ENCODE peak calls at places on chromosomes 11 and 22, in four cellular contexts. U is foreskin fibroblast, C is AG09309, N is cardiac fibroblast. O is an unnamed sample.

GRCh38 chr11:28701760-28702449 is 593.7 kb downstream of the METTL15 start:
- DNase-seq in U (peak; percentile 15), C (no peak), N (peak; percentile 51), O (no peak)

GRCh38 chr22:46336119-46337078 is 885 bp downstream of the TRMU start:
- DNase-seq in U (peak; percentile 6), C (no peak), N (peak; percentile 27), O (no peak)

GRCh38 chr11:76077575-76078150 is 128.6 kb downstream of the WNT11 start:
- DNase-seq in U (no peak), C (no peak), N (peak; percentile 37), O (no peak)

GRCh38 chr22:40084246-40084645 is 89.5 kb downstream of the FAM83F start:
- DNase-seq in U (no peak), C (no peak), N (no peak), O (no peak)

GRCh38 chr22:27112273-27112672 is 454.9 kb downstream of the MIAT start:
- DNase-seq in U (no peak), C (no peak), N (no peak), O (no peak)

GRCh38 chr22:41902932-41903421 is 11.9 kb downstream of the SHISA8 start:
- DNase-seq in U (no peak), C (no peak), N (no peak), O (no peak)

GRCh38 chr11:29448246-29448877 is 568.5 kb downstream of the KCNA4 start:
- DNase-seq in U (no peak), C (no peak), N (peak; percentile 64), O (peak; percentile 10)

GRCh38 chr11:17544181-17544622 is at the start of gene USH1C:
- DNase-seq in U (no peak), C (no peak), N (no peak), O (no peak)

GRCh38 chr11:22832315-22833041 is 2.9 kb upstream of the SVIP start:
- DNase-seq in U (peak; percentile 7), C (no peak), N (peak; percentile 34), O (no peak)

DNA sequence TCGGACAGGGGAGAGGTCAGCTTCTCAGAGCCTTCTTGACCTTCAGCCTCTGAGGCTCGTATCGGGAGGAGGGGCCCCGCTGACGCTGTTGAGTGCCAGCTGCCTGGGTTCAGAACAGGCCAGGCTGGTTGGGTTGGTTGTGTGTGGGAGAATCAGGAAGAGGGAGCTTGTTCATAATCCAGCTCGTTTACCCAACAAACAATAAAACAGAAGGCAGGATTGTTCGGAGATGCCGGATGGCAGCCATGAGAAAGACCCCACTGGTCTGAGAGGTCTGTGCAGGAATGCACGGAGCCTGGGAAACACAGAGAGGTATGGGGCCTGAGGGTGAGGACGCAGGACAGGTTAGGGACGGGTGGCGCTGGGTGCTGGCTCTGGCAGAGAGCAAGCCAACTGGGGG is 31.6 kb upstream of the SHANK2 start:
- DNase-seq in U (no peak), C (no peak), N (no peak), O (no peak)
- H3K4me3 ChIP-seq in U (no peak overlapping the region), C (no peak overlapping the region), N (no peak overlapping the region), O (no peak overlapping the region)

GRCh38 chr11:113090716-113091577 is 129.7 kb downstream of the NCAM1 start:
- DNase-seq in U (no peak), C (no peak), N (peak; percentile 2), O (no peak)

GRCh38 chr11:113096661-113097060 is 135.4 kb downstream of the NCAM1 start:
- DNase-seq in U (no peak), C (no peak), N (no peak), O (no peak)

GRCh38 chr11:113087716-113088115 is 126.5 kb downstream of the NCAM1 start:
- DNase-seq in U (no peak), C (no peak), N (no peak), O (no peak)

GRCh38 chr11:113091578-113091844 is 130.3 kb downstream of the NCAM1 start:
- DNase-seq in U (no peak), C (no peak), N (no peak), O (no peak)
- H3K4me3 ChIP-seq in U (no peak overlapping the region), C (no peak overlapping the region), N (no peak overlapping the region), O (no peak overlapping the region)

GRCh38 chr11:86803641-86804040 is 3.3 kb downstream of the PRSS23 start:
- DNase-seq in U (no peak), C (no peak), N (peak; percentile 38), O (no peak)
- H3K4me3 ChIP-seq in U (no peak overlapping the region), C (peak overlapping the region; percentile 4), N (no peak overlapping the region), O (no peak overlapping the region)

GRCh38 chr11:122778148-122778547 is 60.2 kb upstream of the CRTAM start:
- DNase-seq in U (no peak), C (no peak), N (peak; percentile 72), O (no peak)

GRCh38 chr11:122779047-122779629 is 59.2 kb upstream of the CRTAM start:
- DNase-seq in U (no peak), C (no peak), N (no peak), O (no peak)

GRCh38 chr11:122781378-122782040 is 56.8 kb upstream of the CRTAM start:
- DNase-seq in U (peak; percentile 86), C (peak; percentile 60), N (peak; percentile 95), O (peak; percentile 83)

GRCh38 chr11:122782222-122782621 is 56.1 kb upstream of the CRTAM start:
- DNase-seq in U (no peak), C (no peak), N (peak; percentile 63), O (no peak)

GRCh38 chr11:122780296-122780949 is 57.9 kb upstream of the CRTAM start:
- DNase-seq in U (no peak), C (no peak), N (no peak), O (no peak)
- H3K4me3 ChIP-seq in U (no peak overlapping the region), C (no peak overlapping the region), N (no peak overlapping the region), O (no peak overlapping the region)

O was measured in skeletal muscle cell.